ENCODE peak calls at places on chromosomes 11 and 22, in five cellular contexts. T, H, S, P and A are unnamed samples.
A peak's percentile ranks its signal among the peaks of the same experiment; 100 is the strongest.

GRCh38 chr11:96008161-96008560 is 84.3 kb upstream of the MTMR2 start:
- DNase-seq in S (no peak), T (no peak), H (no peak), P (no peak), A (no peak)

GRCh38 chr11:6438979-6439571 is 1.7 kb downstream of the HPX start:
- DNase-seq in H (peak; percentile 43), S (no peak), T (peak; percentile 63), P (peak; percentile 41), A (peak; percentile 76)

GRCh38 chr11:43812471-43812870 is 68.2 kb upstream of the ALKBH3 start:
- DNase-seq in H (no peak), P (no peak), T (no peak), S (no peak), A (no peak)

GRCh38 chr11:105226062-105226461 is 86.5 kb upstream of the CARD18 start:
- DNase-seq in H (no peak), S (no peak), T (no peak), P (no peak), A (peak; percentile 40)

GRCh38 chr11:68130121-68130520 is 8.9 kb upstream of the CHKA start:
- DNase-seq in P (no peak), S (no peak), H (no peak), T (no peak), A (no peak)

GRCh38 chr11:116948375-116948774 is 111.0 kb upstream of the APOA1 start:
- DNase-seq in T (no peak), S (peak; percentile 15), H (peak; percentile 42), P (peak; percentile 65), A (peak; percentile 39)

GRCh38 chr11:19955660-19956059 is 204.6 kb downstream of the DBX1 start:
- DNase-seq in P (no peak), S (no peak), H (no peak), T (no peak), A (no peak)

GRCh38 chr22:45104313-45104712 is 59.4 kb upstream of the NUP50 start:
- DNase-seq in S (no peak), H (no peak), T (no peak), P (no peak), A (no peak)

GRCh38 chr11:124879229-124879998 is 14.2 kb downstream of the ROBO3 start:
- DNase-seq in T (no peak), S (no peak), H (no peak), P (no peak), A (no peak)

GRCh38 chr11:128471138-128471661 is 116.2 kb downstream of the ETS1 start:
- DNase-seq in H (no peak), S (no peak), P (no peak), T (no peak), A (no peak)

GRCh38 chr11:69905611-69906452 is 86.6 kb upstream of the FGF3 start:
- DNase-seq in P (no peak), H (no peak), T (no peak), S (no peak), A (no peak)

DNA sequence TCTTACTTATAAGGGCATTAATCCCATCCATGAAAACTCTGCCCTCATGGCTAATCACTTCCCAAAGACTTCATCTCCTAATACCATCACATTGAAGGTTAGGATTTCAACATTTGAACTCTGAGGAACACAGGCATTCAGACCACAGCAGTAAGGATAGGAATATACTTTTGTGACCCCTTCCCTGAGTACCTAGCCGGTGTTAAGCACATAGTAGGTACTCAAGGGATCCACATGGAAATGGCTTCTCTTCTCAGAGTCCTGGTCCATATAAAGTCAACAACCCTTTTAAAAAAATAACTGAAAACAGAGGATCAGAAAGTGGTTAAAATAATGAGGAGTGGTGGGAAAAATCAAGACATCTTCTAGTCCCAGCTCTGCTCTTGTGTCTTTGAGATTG is 78.0 kb downstream of the TIMP3 start:
- DNase-seq in H (no peak), S (no peak), P (no peak), T (no peak), A (no peak)
- H2AFZ ChIP-seq in H (no peak overlapping the region), S (no peak overlapping the region), P (no peak overlapping the region), T (no peak overlapping the region), A (no peak overlapping the region)

DNA sequence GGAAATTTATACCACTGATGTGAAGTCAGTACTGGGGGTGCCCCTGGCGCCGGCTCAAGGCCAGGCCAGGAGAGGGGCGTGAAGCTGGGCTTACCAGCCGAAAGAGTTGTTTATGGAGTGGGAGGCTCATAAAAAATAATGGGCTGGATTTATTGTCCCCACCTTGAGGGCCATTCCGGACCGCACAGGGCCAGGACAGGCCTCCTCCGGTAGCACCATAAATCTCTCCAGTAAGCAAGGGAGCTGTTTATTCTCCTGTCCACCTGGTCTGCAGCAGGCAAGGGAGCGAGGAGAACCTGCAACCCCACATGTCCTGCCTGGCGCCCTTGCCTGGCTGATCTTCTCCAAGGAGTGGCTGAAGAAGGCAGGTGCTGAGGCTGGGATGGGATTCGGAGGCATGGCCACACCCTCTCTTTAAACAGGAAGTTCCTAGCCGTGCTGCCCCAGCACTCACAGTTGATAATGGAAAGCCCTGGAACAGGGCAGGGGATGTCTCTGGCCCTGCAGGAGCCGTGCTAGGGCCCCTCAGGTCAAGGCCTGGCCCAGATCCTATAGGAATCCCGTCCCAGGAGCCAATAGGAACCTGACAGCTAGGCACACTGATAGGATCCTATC is 65.1 kb downstream of the SCUBE1 start:
- DNase-seq in S (no peak), H (no peak), P (no peak), T (no peak), A (no peak)
- H2AFZ ChIP-seq in S (no peak overlapping the region), H (no peak overlapping the region), P (no peak overlapping the region), T (no peak overlapping the region), A (no peak overlapping the region)

DNA sequence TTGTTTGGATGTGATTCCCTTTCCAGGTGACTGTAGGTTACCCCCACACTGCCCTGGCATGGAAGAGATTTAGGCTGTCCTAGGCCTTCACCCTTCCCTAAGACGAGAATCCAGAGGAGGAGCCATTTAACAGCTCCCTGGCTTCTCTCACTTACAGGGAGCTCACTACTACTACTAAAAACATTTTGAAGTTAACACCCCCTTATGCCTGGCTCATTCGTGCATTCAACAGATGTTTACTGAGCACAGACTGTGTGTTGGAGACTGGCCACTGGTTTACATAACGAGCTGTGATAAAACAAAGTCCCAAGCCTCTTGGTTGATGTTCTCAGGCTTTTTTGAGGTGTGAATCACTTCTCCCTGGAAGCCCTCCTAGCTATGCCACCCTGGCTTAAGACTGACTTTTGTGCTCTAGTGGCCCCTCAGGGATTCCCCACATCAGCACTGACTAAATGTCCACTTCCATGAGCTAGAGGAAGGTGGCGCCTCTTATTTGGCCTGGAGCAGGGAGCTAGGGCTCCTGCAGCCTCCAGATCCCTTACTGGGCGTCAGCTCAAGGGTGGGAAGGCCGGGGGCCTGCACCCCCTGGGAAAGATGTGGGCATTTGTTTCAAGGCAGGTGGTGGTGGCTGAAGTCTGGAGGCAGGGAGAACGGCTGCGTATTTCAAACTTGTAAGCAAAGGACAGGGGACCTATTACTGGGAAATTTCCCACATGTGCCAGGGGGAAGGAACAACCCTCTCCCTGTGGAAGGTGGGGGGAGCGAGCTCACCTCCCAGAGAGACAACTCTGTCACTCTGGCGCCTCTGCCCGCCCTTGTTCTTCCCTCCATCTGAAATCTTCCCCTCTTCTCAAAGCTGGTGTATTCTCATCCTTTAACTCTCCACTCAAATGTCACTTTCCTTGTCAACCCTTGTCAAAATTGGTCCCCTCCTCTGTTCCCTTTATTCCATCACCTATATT is 19.4 kb upstream of the MALAT1 start:
- DNase-seq in S (no peak), P (peak; percentile 72), H (no peak), T (peak; percentile 74), A (peak; percentile 98)
- H2AFZ ChIP-seq in S (no peak overlapping the region), P (peak overlapping the region; percentile 69), H (no peak overlapping the region), T (peak overlapping the region; percentile 9), A (no peak overlapping the region)

GRCh38 chr11:112297248-112297866 is 36.7 kb upstream of the PLET1 start:
- DNase-seq in S (no peak), T (no peak), H (no peak), P (no peak), A (no peak)

GRCh38 chr11:112302226-112302868 is 41.7 kb upstream of the PLET1 start:
- DNase-seq in P (no peak), T (peak; percentile 4), H (no peak), S (no peak), A (peak; percentile 36)

GRCh38 chr11:112296044-112296443 is 35.4 kb upstream of the PLET1 start:
- DNase-seq in S (no peak), T (no peak), H (no peak), P (no peak), A (no peak)

GRCh38 chr11:112298535-112298934 is 37.9 kb upstream of the PLET1 start:
- DNase-seq in S (no peak), H (no peak), P (no peak), T (no peak), A (no peak)

GRCh38 chr11:112300094-112300786 is 39.6 kb upstream of the PLET1 start:
- DNase-seq in P (no peak), S (no peak), T (no peak), H (no peak), A (no peak)
- H2AFZ ChIP-seq in P (no peak overlapping the region), S (no peak overlapping the region), T (no peak overlapping the region), H (no peak overlapping the region), A (no peak overlapping the region)

GRCh38 chr11:3712274-3712673 is 41.1 kb upstream of the CHRNA10 start:
- DNase-seq in S (no peak), P (no peak), T (no peak), H (no peak), A (no peak)
- H2AFZ ChIP-seq in S (no peak overlapping the region), P (no peak overlapping the region), T (no peak overlapping the region), H (no peak overlapping the region), A (no peak overlapping the region)